ENCODE peak calls at places on chromosomes 2 and 18, in four cellular contexts. D, H, R and F are unnamed samples.

GRCh38 chr2:239229545-239230279 is 171.1 kb downstream of the HDAC4 start:
- DNase-seq in D (no peak), H (peak; percentile 62), R (no peak), F (no peak)

GRCh38 chr2:218832520-218832919 is 917 bp upstream of the PRKAG3 start:
- DNase-seq in D (no peak), H (no peak), R (peak; percentile 20), F (no peak)

GRCh38 chr2:132392211-132392610 is 24.4 kb upstream of the GPR39 start:
- DNase-seq in D (peak; percentile 84), H (peak; percentile 96), R (no peak), F (peak; percentile 76)

GRCh38 chr2:127709336-127709735 is 8.0 kb downstream of the SFT2D3 start:
- DNase-seq in D (no peak), H (no peak), R (no peak), F (no peak)

GRCh38 chr2:2646312-2647051 is 315.4 kb upstream of the MYT1L start:
- DNase-seq in D (peak; percentile 41), H (peak; percentile 30), R (no peak), F (no peak)

GRCh38 chr2:110673201-110673600 is 4.7 kb downstream of the BUB1 start:
- DNase-seq in D (no peak), H (no peak), R (no peak), F (no peak)

GRCh38 chr2:73243884-73244570 is 9.9 kb downstream of the CCT7 start:
- DNase-seq in D (no peak), H (peak; percentile 87), R (no peak), F (no peak)

GRCh38 chr2:3595985-3596384 is 1.1 kb downstream of the COLEC11 start:
- DNase-seq in D (no peak), H (no peak), R (no peak), F (no peak)

GRCh38 chr2:30705056-30705455 is 102.2 kb downstream of the CAPN13 start:
- DNase-seq in D (no peak), H (no peak), R (no peak), F (no peak)

GRCh38 chr2:222713007-222713406 is 41.5 kb downstream of the MOGAT1 start:
- DNase-seq in D (no peak), H (no peak), R (no peak), F (no peak)

GRCh38 chr2:222866358-222866960 is 5.6 kb downstream of the ACSL3 start:
- DNase-seq in D (no peak), H (no peak), R (no peak), F (no peak)

GRCh38 chr2:178190938-178191910 is 3.1 kb upstream of the OSBPL6 start:
- DNase-seq in D (no peak), H (peak; percentile 29), R (no peak), F (no peak)

GRCh38 chr18:39463986-39464385 is 1898.4 kb upstream of the CELF4 start:
- DNase-seq in D (no peak), H (no peak), R (no peak), F (no peak)

GRCh38 chr2:236163483-236164200 is 4.5 kb downstream of the GBX2 start:
- DNase-seq in D (peak; percentile 62), H (no peak), R (no peak), F (no peak)

GRCh38 chr18:62325806-62326645 is 916 bp downstream of the TNFRSF11A start:
- DNase-seq in D (peak; percentile 37), H (peak; percentile 57), R (peak; percentile 11), F (no peak)

GRCh38 chr2:157840568-157841156 is 35.5 kb downstream of the ACVR1 start:
- DNase-seq in D (no peak), H (no peak), R (no peak), F (no peak)

GRCh38 chr2:37323770-37324535 is 680 bp downstream of the PRKD3 start:
- DNase-seq in D (no peak), H (peak; percentile 70), R (no peak), F (no peak)

GRCh38 chr2:162317910-162318279 is 589 bp downstream of the IFIH1 start:
- DNase-seq in D (no peak), H (peak; percentile 25), R (no peak), F (no peak)

GRCh38 chr2:236852100-236852976 is 233.4 kb upstream of the COPS8 start:
- DNase-seq in D (no peak), H (no peak), R (no peak), F (no peak)

GRCh38 chr2:162261032-162261945 is 18.0 kb upstream of the FAP start:
- DNase-seq in D (no peak), H (no peak), R (no peak), F (no peak)

GRCh38 chr2:177998006-177998405 is 74.6 kb downstream of the PDE11A start:
- DNase-seq in D (no peak), H (no peak), R (no peak), F (no peak)

GRCh38 chr2:241943209-241943850 is 73.8 kb downstream of the RTP5 start:
- DNase-seq in D (no peak), H (no peak), R (no peak), F (no peak)

GRCh38 chr2:142332196-142332595 is 201.4 kb upstream of the LRP1B start:
- DNase-seq in D (no peak), H (no peak), R (no peak), F (no peak)

GRCh38 chr2:152098033-152098797 is 629 bp downstream of the CACNB4 start:
- DNase-seq in D (peak; percentile 65), H (peak; percentile 23), R (peak; percentile 17), F (no peak)

GRCh38 chr18:31227497-31228229 is 65.0 kb upstream of the DSC1 start:
- DNase-seq in D (no peak), H (no peak), R (no peak), F (no peak)

GRCh38 chr18:11136241-11136640 is 13.1 kb downstream of the PIEZO2 start:
- DNase-seq in D (peak; percentile 11), H (peak; percentile 49), R (no peak), F (no peak)

GRCh38 chr18:70190529-70190928 is 15.0 kb downstream of the RTTN start:
- DNase-seq in D (no peak), H (no peak), R (no peak), F (no peak)

GRCh38 chr18:24868760-24869237 is 408.4 kb downstream of the HRH4 start:
- DNase-seq in D (no peak), H (peak; percentile 47), R (no peak), F (no peak)

GRCh38 chr2:118554616-118555015 is 292.8 kb downstream of the EN1 start:
- DNase-seq in D (no peak), H (no peak), R (no peak), F (no peak)

GRCh38 chr2:22817197-22817596 is 567.8 kb upstream of the KLHL29 start:
- DNase-seq in D (no peak), H (peak; percentile 50), R (no peak), F (no peak)

GRCh38 chr2:36329746-36330145 is 25.8 kb upstream of the CRIM1 start:
- DNase-seq in D (no peak), H (peak; percentile 67), R (peak; percentile 52), F (no peak)

GRCh38 chr2:177758591-177759371 is 313.8 kb downstream of the PDE11A start:
- DNase-seq in D (peak; percentile 80), H (peak; percentile 80), R (no peak), F (peak; percentile 56)

GRCh38 chr2:136106505-136106904 is 11.4 kb downstream of the CXCR4 start:
- DNase-seq in D (no peak), H (no peak), R (no peak), F (no peak)

GRCh38 chr2:162766092-162766491 is 72.5 kb downstream of the KCNH7 start:
- DNase-seq in D (no peak), H (no peak), R (no peak), F (no peak)

GRCh38 chr2:177393381-177393780 is 808 bp downstream of the AGPS start:
- DNase-seq in D (peak; percentile 4), H (peak; percentile 21), R (no peak), F (no peak)

GRCh38 chr2:28484835-28485234 is 11.0 kb upstream of the PLB1 start:
- DNase-seq in D (no peak), H (no peak), R (no peak), F (no peak)

DNA sequence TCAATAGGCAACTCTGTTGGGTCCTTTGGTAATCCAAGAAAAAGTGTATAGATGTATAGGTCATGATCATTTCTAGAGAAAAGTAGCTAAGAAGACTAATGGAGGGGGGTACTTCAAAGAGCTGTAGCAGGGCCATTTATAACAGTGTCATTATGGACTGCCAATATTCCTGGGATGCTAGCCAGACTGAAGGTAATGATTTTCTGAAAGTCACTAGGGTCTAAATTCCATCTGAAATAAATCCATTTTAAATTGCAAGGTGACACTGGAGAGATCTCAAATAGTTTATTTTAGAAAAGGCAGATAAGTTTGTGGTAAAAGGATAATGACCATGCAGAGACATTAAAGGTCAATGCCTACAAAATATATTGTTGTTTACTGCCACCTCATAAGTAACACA is 4.5 kb upstream of the SPC25 start:
- DNase-seq in D (no peak), H (no peak), R (no peak), F (no peak)
- H3K4me1 ChIP-seq in D (peaks cover 4% of the 10 kb centered on the region), H (no peaks in the 10 kb centered on the region), R (peaks cover 1% of the 10 kb centered on the region), F (no peaks in the 10 kb centered on the region)

DNA sequence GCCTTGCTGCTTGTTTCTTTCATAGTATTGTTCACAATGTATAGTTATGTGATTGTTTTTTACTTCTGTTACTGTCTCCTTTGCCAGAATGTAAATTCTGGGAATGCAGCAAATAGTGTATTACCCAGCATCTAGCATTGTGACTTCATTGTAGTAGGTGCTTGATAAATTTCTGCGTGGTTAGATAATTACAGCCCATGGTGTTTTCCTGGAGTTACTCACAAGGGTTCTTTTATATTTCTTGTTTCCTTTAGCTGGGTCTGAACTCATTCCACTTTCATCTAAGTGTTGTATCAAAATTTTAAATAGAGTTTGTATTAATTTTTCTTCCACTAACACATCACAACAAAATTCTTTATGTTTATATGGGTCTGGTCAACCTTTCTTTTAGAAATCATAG is 132.6 kb downstream of the MAP4K4 start:
- DNase-seq in D (no peak), H (no peak), R (no peak), F (no peak)
- H3K4me1 ChIP-seq in D (no peaks in the 10 kb centered on the region), H (no peaks in the 10 kb centered on the region), R (peaks cover 48% of the 10 kb centered on the region), F (peaks cover 8% of the 10 kb centered on the region)

GRCh38 chr2:39394427-39395002 is 42.6 kb downstream of the MAP4K3 start:
- DNase-seq in D (no peak), H (no peak), R (no peak), F (no peak)
- H3K4me1 ChIP-seq in D (peaks cover 11% of the 10 kb centered on the region), H (peaks cover 4% of the 10 kb centered on the region), R (peaks cover 43% of the 10 kb centered on the region), F (no peaks in the 10 kb centered on the region)

DNA sequence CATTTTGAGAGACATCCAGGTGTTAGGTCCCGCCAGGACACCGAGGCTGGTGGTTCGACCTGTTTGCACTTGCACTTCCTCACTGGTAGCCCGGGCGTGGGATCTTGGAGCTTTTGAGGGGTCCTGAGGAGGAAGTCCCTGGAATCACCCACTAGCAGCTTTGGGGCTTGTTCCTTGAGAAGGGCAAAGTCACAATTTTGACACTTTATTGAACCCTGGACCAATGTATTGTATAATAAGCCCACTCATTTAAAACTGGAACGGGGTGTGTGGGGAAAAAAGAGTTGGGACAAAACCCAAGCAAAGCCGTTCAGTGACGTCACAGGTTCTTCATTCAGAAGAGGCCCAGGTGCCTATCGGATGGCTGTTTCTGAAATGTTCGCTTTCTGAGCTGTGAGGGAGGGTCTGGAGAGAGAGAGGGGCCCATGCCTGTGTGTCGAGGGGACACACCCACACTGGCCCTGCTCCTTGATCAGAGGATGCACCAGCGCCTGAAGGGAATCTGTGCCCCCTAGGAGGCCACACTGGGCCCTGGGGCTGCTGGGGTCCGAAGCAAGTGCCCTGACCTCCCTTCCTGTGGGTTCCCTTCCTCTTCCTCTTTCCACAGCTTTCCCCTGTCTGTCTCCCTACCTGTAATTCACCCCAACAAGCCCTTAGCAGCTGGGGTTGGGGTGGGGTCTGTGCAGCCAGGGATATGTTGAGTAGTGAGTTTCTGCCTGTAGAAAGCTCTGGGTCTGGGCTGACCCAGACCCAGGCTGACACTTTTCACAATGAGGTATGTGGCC is 2.6 kb downstream of the LPIN1 start:
- DNase-seq in D (no peak), H (no peak), R (no peak), F (no peak)
- H3K4me1 ChIP-seq in D (peaks cover 39% of the 10 kb centered on the region), H (peaks cover 15% of the 10 kb centered on the region), R (peaks cover 42% of the 10 kb centered on the region), F (peaks cover 15% of the 10 kb centered on the region)